ENCODE peak calls at places on chromosomes 13 and 19, in four cellular contexts. V, L, X and A are unnamed samples.

GRCh38 chr13:79525458-79525857 is 44.5 kb downstream of the NDFIP2 start:
- DNase-seq in V (no peak), L (no peak), X (no peak), A (no peak)

GRCh38 chr19:44909775-44910174 is 4.2 kb downstream of the APOE start:
- DNase-seq in V (no peak), L (no peak), X (no peak), A (no peak)

GRCh38 chr19:3712663-3713531 is 4.7 kb downstream of the TJP3 start:
- DNase-seq in V (no peak), L (no peak), X (no peak), A (no peak)

GRCh38 chr19:36916991-36917390 is 859 bp downstream of the ZNF568 start:
- DNase-seq in V (peak; percentile 20), L (no peak), X (peak; percentile 21), A (peak; percentile 27)

GRCh38 chr13:45280751-45281634 is 60.0 kb downstream of the TPT1 start:
- DNase-seq in V (peak; percentile 77), L (peak; percentile 73), X (peak; percentile 77), A (peak; percentile 79)

GRCh38 chr13:23963947-23964346 is 66.6 kb upstream of the C1QTNF9B start:
- DNase-seq in V (no peak), L (no peak), X (peak; percentile 18), A (no peak)

GRCh38 chr19:18503971-18504885 is 17.6 kb downstream of the ELL start:
- DNase-seq in V (no peak), L (no peak), X (no peak), A (no peak)

GRCh38 chr19:42290523-42291436 is 11.2 kb upstream of the PRR19 start:
- DNase-seq in V (peak; percentile 44), L (no peak), X (no peak), A (peak; percentile 49)

GRCh38 chr19:11151181-11151580 is 4.4 kb downstream of the SPC24 start:
- DNase-seq in V (no peak), L (no peak), X (no peak), A (no peak)

GRCh38 chr13:112791662-112792440 is 102.0 kb downstream of the ATP11A start:
- DNase-seq in V (no peak), L (no peak), X (no peak), A (no peak)

GRCh38 chr13:36096411-36097184 is 34.6 kb downstream of the DCLK1 start:
- DNase-seq in V (no peak), L (no peak), X (no peak), A (no peak)

GRCh38 chr19:58229255-58229639 is 533 bp downstream of the ZNF544 start:
- DNase-seq in V (peak; percentile 71), L (no peak), X (peak; percentile 24), A (peak; percentile 37)

GRCh38 chr13:29582171-29582570 is 13.3 kb downstream of the SLC7A1 start:
- DNase-seq in V (no peak), L (no peak), X (no peak), A (no peak)

GRCh38 chr19:42250666-42251531 is 4.0 kb downstream of the ERF start:
- DNase-seq in V (no peak), L (peak; percentile 47), X (no peak), A (peak; percentile 71)

GRCh38 chr19:8610041-8610927 is at the start of gene ADAMTS10:
- DNase-seq in V (peak; percentile 76), L (no peak), X (peak; percentile 9), A (peak; percentile 59)

GRCh38 chr13:35179494-35179893 is 237.4 kb downstream of the NBEA start:
- DNase-seq in V (no peak), L (no peak), X (peak; percentile 4), A (no peak)

GRCh38 chr19:2032296-2032941 is 16.9 kb upstream of the BTBD2 start:
- DNase-seq in V (no peak), L (peak; percentile 95), X (peak; percentile 90), A (peak; percentile 90)

GRCh38 chr19:34345934-34346333 is 19.1 kb upstream of the GPI start:
- DNase-seq in V (peak; percentile 95), L (peak; percentile 31), X (peak; percentile 59), A (peak; percentile 84)